ENCODE peak calls at places on chromosomes 11 and 22, in seven cellular contexts. W, L, F, E, T, K and G are unnamed samples.

GRCh38 chr11:102564110-102564509 is 33.6 kb upstream of the MMP7 start:
- DNase-seq in K (no peak), W (peak), F (peak), E (no peak), T (no peak), L (no peak), G (peak)

GRCh38 chr11:55942785-55943392 is 6.7 kb upstream of the OR5I1 start:
- DNase-seq in T (no peak), F (no peak), W (peak), L (no peak), E (no peak), K (no peak), G (peak)

GRCh38 chr11:14346303-14346702 is 12.7 kb downstream of the RRAS2 start:
- DNase-seq in K (no peak), W (no peak), L (no peak), E (no peak), T (no peak), F (no peak), G (no peak)

GRCh38 chr22:49295851-49296560 is 531.7 kb downstream of the BRD1 start:
- DNase-seq in T (no peak), L (no peak), F (no peak), E (no peak), W (no peak), K (no peak), G (no peak)

GRCh38 chr22:48152154-48152775 is 1389.8 kb downstream of the TBC1D22A start:
- DNase-seq in K (no peak), T (no peak), F (no peak), E (no peak), L (no peak), W (no peak), G (no peak)

GRCh38 chr11:70067036-70067435 is 11.1 kb upstream of the ANO1 start:
- DNase-seq in F (no peak), L (no peak), E (no peak), T (no peak), K (peak), W (no peak), G (no peak)

GRCh38 chr11:75272391-75272790 is 31.8 kb downstream of the TPBGL start:
- DNase-seq in F (no peak), W (no peak), E (peak), K (no peak), L (no peak), T (no peak), G (no peak)

GRCh38 chr11:11532574-11532973 is 89.2 kb downstream of the GALNT18 start:
- DNase-seq in E (peak), L (no peak), T (no peak), K (no peak), W (no peak), F (no peak), G (peak)

GRCh38 chr22:35684270-35684700 is 33.4 kb upstream of the APOL5 start:
- DNase-seq in W (peak), K (no peak), F (peak), T (no peak), E (peak), L (no peak), G (peak)

GRCh38 chr11:30914143-30914762 is 328.1 kb upstream of the MPPED2 start:
- DNase-seq in W (peak), F (no peak), T (no peak), L (peak), E (peak), K (peak), G (peak)

GRCh38 chr22:28441720-28442263 is 237.8 kb downstream of the TTC28 start:
- DNase-seq in E (no peak), T (no peak), L (peak), F (no peak), K (no peak), W (peak), G (peak)

GRCh38 chr11:132242662-132243061 is 872.2 kb downstream of the NTM start:
- DNase-seq in L (no peak), E (no peak), W (no peak), T (no peak), K (no peak), F (no peak), G (no peak)

GRCh38 chr11:133742388-133742787 is 102.9 kb downstream of the SPATA19 start:
- DNase-seq in T (no peak), F (no peak), K (no peak), E (no peak), W (no peak), L (no peak), G (no peak)

GRCh38 chr11:73271936-73272679 is at the start of gene P2RY6:
- DNase-seq in E (peak), F (no peak), T (no peak), K (peak), W (peak), L (no peak), G (peak)

GRCh38 chr11:71240865-71241691 is 11.3 kb downstream of the SHANK2 start:
- DNase-seq in K (peak), F (peak), E (no peak), T (no peak), W (peak), L (no peak), G (peak)

GRCh38 chr11:23995891-23996290 is 501.0 kb upstream of the LUZP2 start:
- DNase-seq in W (no peak), K (no peak), E (no peak), L (no peak), F (no peak), T (no peak), G (peak)

GRCh38 chr22:27397948-27398330 is 403.6 kb downstream of the MN1 start:
- DNase-seq in F (no peak), W (peak), T (no peak), K (no peak), E (peak), L (peak), G (no peak)

GRCh38 chr22:33909075-33909458 is 11.2 kb downstream of the LARGE1 start:
- DNase-seq in E (peak), F (no peak), W (peak), T (no peak), K (no peak), L (peak), G (peak)

GRCh38 chr22:40345801-40346177 is 511 bp upstream of the ADSL start:
- DNase-seq in K (peak), W (peak), E (no peak), T (peak), F (no peak), L (peak), G (no peak)

GRCh38 chr22:36252754-36253522 is at the start of gene APOL1:
- DNase-seq in W (peak), F (no peak), K (no peak), T (peak), L (peak), E (peak), G (no peak)

GRCh38 chr22:49590851-49591445 is 236.7 kb downstream of the BRD1 start:
- DNase-seq in T (no peak), F (no peak), E (no peak), W (no peak), L (no peak), K (peak), G (no peak)

GRCh38 chr11:44246726-44247125 is 63.2 kb downstream of the ALX4 start:
- DNase-seq in K (no peak), W (peak), F (peak), L (no peak), T (no peak), E (peak), G (no peak)

GRCh38 chr11:60834742-60835141 is 7.2 kb upstream of the CCDC86 start:
- DNase-seq in E (no peak), T (no peak), K (no peak), F (no peak), L (no peak), W (no peak), G (no peak)

GRCh38 chr11:65927904-65928397 is 8.7 kb downstream of the DRAP1 start:
- DNase-seq in T (peak), L (no peak), W (no peak), E (peak), K (no peak), F (no peak), G (no peak)

GRCh38 chr11:14956111-14956510 is 16.0 kb downstream of the CALCA start:
- DNase-seq in L (no peak), E (no peak), W (no peak), F (no peak), K (no peak), T (no peak), G (no peak)

GRCh38 chr11:36304349-36304748 is 8.3 kb downstream of the PRR5L start:
- DNase-seq in W (peak), F (no peak), T (no peak), E (no peak), L (no peak), K (no peak), G (no peak)

GRCh38 chr22:18057568-18058209 is 20.1 kb upstream of the PEX26 start:
- DNase-seq in E (peak), W (peak), F (peak), L (peak), K (no peak), T (no peak), G (peak)

DNA sequence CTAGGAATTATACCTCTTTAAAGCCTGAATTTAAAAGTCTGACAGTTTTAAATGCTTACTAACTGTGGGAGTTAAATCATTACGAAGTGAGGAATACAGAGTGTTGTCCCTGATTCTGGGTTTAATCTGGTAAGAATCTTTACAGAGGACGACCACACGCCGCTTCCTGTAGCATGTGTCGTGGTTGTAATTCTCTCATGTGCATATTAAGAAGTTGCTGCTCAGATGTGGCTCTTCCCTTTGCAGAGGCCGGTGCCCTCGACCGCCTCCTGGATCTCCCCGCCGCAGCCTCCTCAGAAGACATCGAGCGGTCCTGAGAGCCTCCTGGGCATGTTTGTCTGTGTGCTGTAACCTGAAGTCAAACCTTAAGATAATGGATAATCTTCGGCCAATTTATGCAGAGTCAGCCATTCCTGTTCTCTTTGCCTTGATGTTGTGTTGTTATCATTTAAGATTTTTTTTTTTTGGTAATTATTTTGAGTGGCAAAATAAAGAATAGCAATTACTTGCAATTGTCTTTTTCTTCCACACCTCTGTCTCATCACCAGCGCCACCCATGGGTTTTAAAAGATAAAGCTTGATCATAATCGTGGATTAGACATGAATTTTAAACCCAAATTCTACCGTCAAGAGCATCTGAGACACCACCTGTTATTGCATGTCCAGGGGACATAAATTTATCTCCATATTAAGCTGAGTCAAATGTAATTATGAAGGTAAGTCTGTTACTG is 6.5 kb downstream of the GAL start:
- DNase-seq in W (no peak), T (peak), L (no peak), F (no peak), E (no peak), K (peak), G (no peak)
- TF ChIP-seq CTCF in W (no peak), T (peak), L (no peak), F (no peak), E (no peak), K (no peak), G (no peak)

GRCh38 chr11:83827940-83828554 is 541.9 kb upstream of the CCDC90B start:
- DNase-seq in W (peak), K (no peak), E (no peak), L (no peak), T (no peak), F (no peak), G (peak)
- H3K4me3 ChIP-seq in W (peak), K (no peak), E (no peak), L (no peak), T (no peak), F (no peak), G (peak)

GRCh38 chr11:2420502-2421225 is 20.1 kb downstream of the TSSC4 start:
- DNase-seq in T (peak), E (peak), L (peak), F (no peak), K (peak), W (peak), G (peak)
- TF ChIP-seq CTCF in T (peak), E (peak), L (peak), F (peak), K (peak), W (peak), G (peak)

GRCh38 chr11:92443109-92443508 is 218.5 kb downstream of the FAT3 start:
- DNase-seq in L (no peak), E (no peak), W (no peak), F (no peak), T (no peak), K (no peak), G (no peak)
- H3K4me3 ChIP-seq in L (no peak), E (no peak), W (no peak), F (no peak), T (no peak), K (no peak), G (no peak)

DNA sequence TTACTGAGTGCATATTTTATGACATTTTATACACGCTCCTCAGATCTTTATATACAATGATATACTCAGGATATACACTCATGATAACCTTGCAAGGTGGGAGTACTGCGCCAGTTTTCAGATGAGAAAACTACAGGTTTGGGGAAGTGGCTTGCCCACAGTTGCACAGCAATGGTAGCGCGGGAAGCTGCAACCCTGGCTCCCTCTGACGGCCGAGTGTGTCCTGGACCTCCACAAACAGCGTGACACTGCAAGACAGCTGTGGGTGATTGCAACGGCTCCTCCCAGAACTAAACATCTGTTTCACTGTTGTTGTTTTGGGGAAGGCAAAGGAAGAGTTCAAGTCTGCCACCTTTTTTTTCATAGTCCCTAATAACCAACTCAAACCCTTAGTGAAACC is 47.0 kb downstream of the PACSIN2 start:
- DNase-seq in K (no peak), W (no peak), L (no peak), F (no peak), T (no peak), E (peak), G (no peak)
- TF ChIP-seq CTCF in K (no peak), W (peak), L (no peak), F (peak), T (no peak), E (peak), G (no peak)

GRCh38 chr11:105609341-105609781 is 512 bp upstream of the GRIA4 start:
- DNase-seq in E (no peak), W (peak), F (no peak), L (no peak), T (peak), K (peak), G (peak)
- H3K4me3 ChIP-seq in E (no peak), W (no peak), F (no peak), L (no peak), T (no peak), K (no peak), G (no peak)

GRCh38 chr11:34356918-34357645 is 728 bp downstream of the ABTB2 start:
- DNase-seq in F (no peak), E (peak), W (peak), K (peak), T (no peak), L (peak), G (peak)
- TF ChIP-seq CTCF in F (no peak), E (no peak), W (no peak), K (no peak), T (no peak), L (no peak), G (peak)